ENCODE peak calls at places on chromosomes 13 and 19, in six cellular contexts. One of them, this sample, is unnamed.
A peak's percentile ranks its signal among the peaks of the same experiment; 100 is the strongest.

GRCh38 chr19:58543826-58544590 is at the start of gene TRIM28:
- DNase-seq in spleen: peak; percentile 100
- DNase-seq in HepG2: peak; percentile 96
- DNase-seq in HCT116: peak; percentile 96
- DNase-seq in prostate gland: peak; percentile 98
- DNase-seq in endothelial cell of umbilical vein: peak; percentile 99
- DNase-seq in this sample: peak; percentile 99

GRCh38 chr13:50119593-50119992 is 104.3 kb downstream of the KCNRG start:
- DNase-seq in endothelial cell of umbilical vein: peak; percentile 23
- DNase-seq in spleen: no peak
- DNase-seq in HCT116: no peak
- DNase-seq in HepG2: no peak
- DNase-seq in prostate gland: no peak
- DNase-seq in this sample: no peak

GRCh38 chr19:54541712-54542111 is 31.9 kb upstream of the LILRA2 start:
- DNase-seq in HCT116: no peak
- DNase-seq in endothelial cell of umbilical vein: no peak
- DNase-seq in prostate gland: no peak
- DNase-seq in spleen: no peak
- DNase-seq in HepG2: no peak
- DNase-seq in this sample: no peak

GRCh38 chr19:45075215-45076028 is 856 bp downstream of the ZNF296 start:
- DNase-seq in endothelial cell of umbilical vein: peak; percentile 10
- DNase-seq in HCT116: peak; percentile 54
- DNase-seq in HepG2: peak; percentile 39
- DNase-seq in spleen: peak; percentile 98
- DNase-seq in prostate gland: peak; percentile 63
- DNase-seq in this sample: peak; percentile 89

GRCh38 chr13:103539265-103539664 is 473.0 kb upstream of the SLC10A2 start:
- DNase-seq in spleen: no peak
- DNase-seq in HepG2: no peak
- DNase-seq in prostate gland: no peak
- DNase-seq in endothelial cell of umbilical vein: no peak
- DNase-seq in HCT116: no peak
- DNase-seq in this sample: no peak

GRCh38 chr13:23868521-23868920 is 20.7 kb downstream of the MIPEP start:
- DNase-seq in HepG2: no peak
- DNase-seq in endothelial cell of umbilical vein: no peak
- DNase-seq in spleen: no peak
- DNase-seq in HCT116: no peak
- DNase-seq in prostate gland: no peak
- DNase-seq in this sample: no peak

GRCh38 chr19:8456064-8456463 is 11.3 kb downstream of the HNRNPM start:
- DNase-seq in HCT116: no peak
- DNase-seq in prostate gland: no peak
- DNase-seq in endothelial cell of umbilical vein: no peak
- DNase-seq in spleen: no peak
- DNase-seq in HepG2: no peak
- DNase-seq in this sample: no peak

GRCh38 chr13:110390572-110390971 is 83.5 kb downstream of the COL4A2 start:
- DNase-seq in prostate gland: no peak
- DNase-seq in HepG2: no peak
- DNase-seq in endothelial cell of umbilical vein: no peak
- DNase-seq in HCT116: no peak
- DNase-seq in spleen: no peak
- DNase-seq in this sample: no peak

GRCh38 chr19:13404236-13404635 is 102.0 kb downstream of the CACNA1A start:
- DNase-seq in HCT116: no peak
- DNase-seq in prostate gland: no peak
- DNase-seq in spleen: no peak
- DNase-seq in HepG2: no peak
- DNase-seq in endothelial cell of umbilical vein: no peak
- DNase-seq in this sample: no peak

GRCh38 chr13:20943519-20944012 is 41.0 kb upstream of the XPO4 start:
- DNase-seq in prostate gland: peak; percentile 90
- DNase-seq in spleen: peak; percentile 89
- DNase-seq in endothelial cell of umbilical vein: peak; percentile 92
- DNase-seq in HepG2: peak; percentile 74
- DNase-seq in HCT116: peak; percentile 76
- DNase-seq in this sample: peak; percentile 91

GRCh38 chr13:51682691-51683090 is 98.4 kb downstream of the WDFY2 start:
- DNase-seq in endothelial cell of umbilical vein: no peak
- DNase-seq in prostate gland: no peak
- DNase-seq in HCT116: no peak
- DNase-seq in spleen: no peak
- DNase-seq in HepG2: no peak
- DNase-seq in this sample: no peak

GRCh38 chr13:32150794-32151193 is 119.2 kb downstream of the FRY start:
- DNase-seq in HCT116: no peak
- DNase-seq in HepG2: no peak
- DNase-seq in prostate gland: no peak
- DNase-seq in spleen: no peak
- DNase-seq in endothelial cell of umbilical vein: no peak
- DNase-seq in this sample: peak; percentile 78

GRCh38 chr19:40613669-40614594 is 12.8 kb downstream of the LTBP4 start:
- DNase-seq in endothelial cell of umbilical vein: no peak
- DNase-seq in HepG2: no peak
- DNase-seq in spleen: peak; percentile 94
- DNase-seq in prostate gland: peak; percentile 77
- DNase-seq in HCT116: peak; percentile 89
- DNase-seq in this sample: peak; percentile 91

GRCh38 chr19:42191855-42192254 is 25.6 kb downstream of the DEDD2 start:
- DNase-seq in spleen: no peak
- DNase-seq in HepG2: peak; percentile 36
- DNase-seq in prostate gland: no peak
- DNase-seq in endothelial cell of umbilical vein: no peak
- DNase-seq in HCT116: peak; percentile 80
- DNase-seq in this sample: no peak

GRCh38 chr19:41261474-41262190 is 2.5 kb upstream of the HNRNPUL1 start:
- DNase-seq in prostate gland: no peak
- DNase-seq in endothelial cell of umbilical vein: no peak
- DNase-seq in HCT116: no peak
- DNase-seq in spleen: no peak
- DNase-seq in HepG2: no peak
- DNase-seq in this sample: no peak

GRCh38 chr13:95471960-95472359 is 80.6 kb upstream of the CLDN10 start:
- DNase-seq in prostate gland: no peak
- DNase-seq in HepG2: no peak
- DNase-seq in HCT116: no peak
- DNase-seq in endothelial cell of umbilical vein: no peak
- DNase-seq in spleen: no peak
- DNase-seq in this sample: no peak

GRCh38 chr19:46303345-46303701 is 6.5 kb downstream of the HIF3A start:
- DNase-seq in prostate gland: no peak
- DNase-seq in endothelial cell of umbilical vein: no peak
- DNase-seq in spleen: no peak
- DNase-seq in HCT116: no peak
- DNase-seq in HepG2: no peak
- DNase-seq in this sample: no peak

GRCh38 chr19:14375582-14376291 is 5.5 kb upstream of the ADGRE5 start:
- DNase-seq in HCT116: no peak
- DNase-seq in endothelial cell of umbilical vein: peak; percentile 43
- DNase-seq in spleen: peak; percentile 84
- DNase-seq in prostate gland: no peak
- DNase-seq in HepG2: no peak
- DNase-seq in this sample: no peak

GRCh38 chr13:29547135-29547534 is 48.4 kb downstream of the SLC7A1 start:
- DNase-seq in endothelial cell of umbilical vein: peak; percentile 84
- DNase-seq in prostate gland: no peak
- DNase-seq in HCT116: no peak
- DNase-seq in HepG2: no peak
- DNase-seq in spleen: no peak
- DNase-seq in this sample: no peak

GRCh38 chr19:7605490-7606222 is 10.0 kb downstream of the CAMSAP3 start:
- DNase-seq in HCT116: peak; percentile 79
- DNase-seq in endothelial cell of umbilical vein: peak; percentile 29
- DNase-seq in prostate gland: no peak
- DNase-seq in spleen: no peak
- DNase-seq in HepG2: peak; percentile 57
- DNase-seq in this sample: no peak

GRCh38 chr19:42096255-42096837 is 20.4 kb downstream of the ZNF574 start:
- DNase-seq in HepG2: no peak
- DNase-seq in endothelial cell of umbilical vein: no peak
- DNase-seq in HCT116: no peak
- DNase-seq in spleen: no peak
- DNase-seq in prostate gland: no peak
- DNase-seq in this sample: no peak

GRCh38 chr19:14112809-14113385 is 4.7 kb downstream of the PRKACA start:
- DNase-seq in spleen: peak; percentile 84
- DNase-seq in HCT116: no peak
- DNase-seq in endothelial cell of umbilical vein: no peak
- DNase-seq in prostate gland: no peak
- DNase-seq in HepG2: peak; percentile 29
- DNase-seq in this sample: no peak

DNA sequence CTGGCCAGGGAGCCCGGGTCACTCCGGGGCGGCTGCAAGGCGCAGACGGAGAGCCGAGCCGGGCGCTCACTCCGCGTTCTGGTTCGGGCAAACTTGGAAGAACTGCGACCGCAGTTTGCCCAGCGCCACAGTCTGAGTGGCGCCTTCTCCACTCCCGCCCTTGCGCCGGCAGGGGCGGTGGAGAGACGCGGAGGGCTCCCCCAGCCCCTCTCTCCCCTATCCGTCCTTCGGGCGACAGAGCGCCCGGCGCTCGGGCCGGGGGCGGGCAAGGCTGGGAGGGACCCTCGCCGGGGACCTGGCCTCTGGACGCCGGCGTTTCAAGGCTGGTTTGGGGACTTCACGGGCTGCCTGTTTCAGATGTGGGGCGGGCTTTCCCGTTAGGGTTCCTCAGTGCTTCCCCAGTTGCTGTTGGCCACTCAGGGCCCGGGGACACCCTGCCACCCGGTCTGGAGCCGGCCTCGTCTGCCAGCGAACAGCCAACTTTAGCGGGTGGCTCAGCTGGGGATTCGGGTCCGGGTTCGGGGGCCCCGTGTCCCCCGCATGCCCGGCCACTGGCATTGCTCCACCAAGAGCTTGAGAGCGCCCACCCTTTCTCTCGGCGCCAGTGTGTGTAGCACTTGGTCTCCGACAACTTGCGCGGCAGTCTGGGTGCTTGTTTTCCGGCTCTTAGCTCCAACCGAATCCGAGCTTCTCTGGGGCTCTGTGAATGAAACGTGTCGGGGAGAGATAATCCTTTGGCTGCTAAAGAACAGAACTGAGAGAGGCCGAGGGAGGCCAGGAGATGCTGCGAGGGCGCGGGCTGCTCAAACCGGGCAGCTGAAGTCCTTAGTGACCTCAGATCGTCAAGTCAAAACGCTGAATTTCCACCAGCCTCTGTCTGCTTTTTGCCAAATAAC is 1.5 kb downstream of the GPC6 start:
- DNase-seq in HepG2: peak; percentile 80
- DNase-seq in spleen: no peak
- DNase-seq in endothelial cell of umbilical vein: no peak
- DNase-seq in prostate gland: peak; percentile 34
- DNase-seq in HCT116: no peak
- DNase-seq in this sample: no peak
- H3K4me3 ChIP-seq in HepG2: peak overlapping the region; percentile 98
- H3K4me3 ChIP-seq in spleen: peak overlapping the region; percentile 73
- H3K4me3 ChIP-seq in endothelial cell of umbilical vein: no peak overlapping the region
- H3K4me3 ChIP-seq in prostate gland: peak overlapping the region; percentile 40
- H3K4me3 ChIP-seq in HCT116: no peak overlapping the region
- H3K4me3 ChIP-seq in this sample: peak overlapping the region; percentile 54

GRCh38 chr19:2033115-2033824 is 17.8 kb upstream of the BTBD2 start:
- DNase-seq in HepG2: no peak
- DNase-seq in endothelial cell of umbilical vein: no peak
- DNase-seq in spleen: peak; percentile 69
- DNase-seq in prostate gland: no peak
- DNase-seq in HCT116: no peak
- DNase-seq in this sample: no peak
- H3K27ac ChIP-seq in HepG2: no peak overlapping the region
- H3K27ac ChIP-seq in endothelial cell of umbilical vein: no peak overlapping the region
- H3K27ac ChIP-seq in spleen: peak overlapping the region; percentile 92
- H3K27ac ChIP-seq in prostate gland: peak overlapping the region; percentile 99
- H3K27ac ChIP-seq in HCT116: peak overlapping the region; percentile 93
- H3K27ac ChIP-seq in this sample: peak overlapping the region; percentile 97

DNA sequence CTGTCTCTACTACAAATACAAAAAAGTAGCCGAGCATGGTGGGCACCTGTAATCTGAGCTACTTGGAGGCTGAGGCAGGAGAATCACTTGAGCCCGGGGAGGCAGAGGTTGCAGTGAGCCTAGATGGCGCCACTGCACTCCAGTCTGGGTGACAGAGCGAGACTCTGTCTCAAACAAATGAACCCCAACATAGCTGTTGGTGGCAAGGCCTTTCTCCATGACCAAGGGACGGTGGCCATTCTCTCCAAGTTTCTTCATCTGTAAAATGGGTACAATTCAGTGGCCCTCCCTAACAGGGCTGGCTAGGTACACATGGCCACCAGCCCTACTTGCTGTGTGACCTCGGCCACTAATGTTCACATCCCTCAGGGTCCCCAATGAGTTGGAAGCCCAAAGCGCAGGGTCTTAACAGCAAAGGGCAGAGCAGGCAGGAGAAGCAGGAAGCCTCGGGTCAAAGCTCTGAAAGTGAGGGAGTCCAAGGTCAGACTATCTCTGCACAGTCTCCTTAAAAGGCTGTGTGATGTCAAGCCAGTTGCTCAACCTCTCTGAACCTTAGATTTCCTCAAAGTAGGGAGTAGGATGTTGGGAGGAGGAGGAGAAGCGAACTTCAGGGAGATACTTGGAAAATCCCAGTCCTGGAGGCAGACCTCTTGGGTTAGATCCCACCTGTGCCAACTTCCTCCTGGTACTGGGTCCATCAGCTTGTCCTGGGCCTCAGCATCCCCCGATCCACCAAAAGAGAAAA is 2.7 kb downstream of the JUND start:
- DNase-seq in spleen: peak; percentile 81
- DNase-seq in endothelial cell of umbilical vein: peak; percentile 14
- DNase-seq in HCT116: no peak
- DNase-seq in HepG2: no peak
- DNase-seq in prostate gland: no peak
- DNase-seq in this sample: no peak
- TF ChIP-seq POLR2AphosphoS5 in spleen: peak; percentile 76
- TF ChIP-seq POLR2AphosphoS5 in endothelial cell of umbilical vein: no peak
- TF ChIP-seq POLR2AphosphoS5 in HCT116: no peak
- TF ChIP-seq POLR2AphosphoS5 in HepG2: no peak
- TF ChIP-seq POLR2AphosphoS5 in prostate gland: no peak
- TF ChIP-seq POLR2AphosphoS5 in this sample: no peak

DNA sequence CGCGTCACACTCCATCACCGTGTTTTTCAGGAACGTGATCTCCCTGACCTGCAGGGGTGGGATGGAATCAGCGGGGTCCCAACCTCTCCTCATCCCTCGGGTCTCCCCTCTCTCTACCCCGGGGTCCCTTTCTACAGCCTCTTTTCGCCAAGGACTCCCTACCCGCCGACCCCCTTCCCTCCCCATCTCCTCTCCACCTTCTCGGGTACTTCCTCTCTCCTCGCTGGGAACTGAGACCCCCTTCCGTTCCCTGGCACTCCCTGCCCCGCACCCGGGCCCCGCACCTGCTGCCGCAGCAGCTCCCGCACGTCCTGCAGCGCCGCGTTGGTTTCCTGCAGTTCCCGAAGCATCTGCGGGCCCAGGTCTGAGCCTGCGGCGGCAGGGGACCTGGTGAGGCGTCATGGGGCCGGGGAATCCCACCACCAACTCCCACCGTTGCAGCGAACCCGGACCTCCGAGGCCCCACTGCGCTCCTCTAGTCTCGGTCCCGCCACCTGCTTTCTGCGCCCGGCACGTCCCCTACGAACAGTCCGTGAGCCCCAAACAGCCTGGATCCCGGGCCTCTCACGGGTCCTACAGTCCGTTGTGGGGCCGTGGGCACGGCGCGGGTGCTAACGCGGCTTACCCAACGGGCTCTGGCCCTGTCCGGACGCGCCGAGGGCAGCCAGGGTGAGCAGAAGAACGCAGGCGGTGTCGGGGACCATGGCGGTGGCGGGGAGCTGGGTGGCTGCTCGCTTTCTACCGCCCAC is at the start of gene COMP:
- DNase-seq in HepG2: no peak
- DNase-seq in prostate gland: no peak
- DNase-seq in spleen: peak; percentile 58
- DNase-seq in HCT116: no peak
- DNase-seq in endothelial cell of umbilical vein: no peak
- DNase-seq in this sample: no peak
- H3K4me3 ChIP-seq in HepG2: peak within 1 kb of the TSS; percentile 15
- H3K4me3 ChIP-seq in prostate gland: peak within 1 kb of the TSS; percentile 8
- H3K4me3 ChIP-seq in spleen: peak within 1 kb of the TSS; percentile 67
- H3K4me3 ChIP-seq in HCT116: no peak within 1 kb of the TSS
- H3K4me3 ChIP-seq in endothelial cell of umbilical vein: no peak within 1 kb of the TSS
- H3K4me3 ChIP-seq in this sample: peak within 1 kb of the TSS; percentile 39